ENCODE peak calls at places on chromosomes 12 and 14, in seven cellular contexts. S is right lobe of liver; E is uterus; W is omental fat pad; I is tibial nerve; C is GM10248; M is CD4-positive, alpha-beta T cell. N is an unnamed sample.

GRCh38 chr12:90100619-90101018 is 392.0 kb upstream of the ATP2B1 start:
- DNase-seq in S (no peak), C (no peak), W (no peak), E (no peak), M (no peak), I (no peak), N (no peak)

GRCh38 chr14:92863281-92863680 is 59.7 kb upstream of the CHGA start:
- DNase-seq in W (no peak), I (no peak), C (no peak), E (no peak), M (no peak), S (no peak), N (no peak)

GRCh38 chr14:68824517-68825347 is 31.9 kb upstream of the ZFP36L1 start:
- DNase-seq in M (no peak), S (peak), C (peak), E (peak), I (peak), W (peak), N (peak)

GRCh38 chr12:130702966-130703732 is 12.9 kb downstream of the RIMBP2 start:
- DNase-seq in S (no peak), M (no peak), W (no peak), I (no peak), C (no peak), E (no peak), N (no peak)

GRCh38 chr14:37678916-37679315 is 83.5 kb downstream of the TTC6 start:
- DNase-seq in C (no peak), E (no peak), S (no peak), I (no peak), W (no peak), M (no peak), N (no peak)

GRCh38 chr12:94551810-94552209 is 92.1 kb upstream of the CEP83 start:
- DNase-seq in M (no peak), E (no peak), S (no peak), W (no peak), C (no peak), I (no peak), N (no peak)

GRCh38 chr14:73850940-73851339 is 691 bp upstream of the PTGR2 start:
- DNase-seq in S (no peak), C (no peak), W (no peak), M (no peak), I (no peak), E (no peak), N (no peak)

GRCh38 chr12:13165578-13166120 is 30.9 kb upstream of the EMP1 start:
- DNase-seq in I (peak), W (peak), M (peak), E (peak), C (no peak), S (peak), N (no peak)

GRCh38 chr14:93269341-93270068 is 62.4 kb downstream of the UBR7 start:
- DNase-seq in S (no peak), I (no peak), C (no peak), M (no peak), E (no peak), W (no peak), N (no peak)

GRCh38 chr14:93527076-93527692 is 96.4 kb downstream of the UNC79 start:
- DNase-seq in S (no peak), W (no peak), E (no peak), M (no peak), C (no peak), I (no peak), N (no peak)

GRCh38 chr14:106662947-106663346 is 1136.6 kb downstream of the TMEM121 start:
- DNase-seq in M (no peak), I (no peak), E (no peak), C (no peak), W (no peak), S (no peak), N (no peak)

GRCh38 chr14:28704153-28704552 is 62.4 kb upstream of the FOXG1 start:
- DNase-seq in I (no peak), E (no peak), M (no peak), S (no peak), C (no peak), W (no peak), N (no peak)

GRCh38 chr14:80381964-80382363 is 170.7 kb upstream of the DIO2 start:
- DNase-seq in W (no peak), I (no peak), S (no peak), C (no peak), E (no peak), M (no peak), N (no peak)

GRCh38 chr14:75418779-75419768 is 8.7 kb upstream of the JDP2 start:
- DNase-seq in I (no peak), E (no peak), S (no peak), C (peak), M (no peak), W (no peak), N (no peak)

GRCh38 chr14:75709207-75709812 is 48.3 kb downstream of the TTLL5 start:
- DNase-seq in S (peak), E (peak), I (peak), C (peak), W (peak), M (peak), N (peak)

GRCh38 chr12:113098428-113099028 is 37.0 kb downstream of the RASAL1 start:
- DNase-seq in W (peak), M (peak), S (peak), E (peak), C (peak), I (peak), N (peak)

GRCh38 chr14:66782853-66783252 is 274.9 kb downstream of the GPHN start:
- DNase-seq in W (no peak), C (no peak), S (no peak), I (no peak), E (no peak), M (no peak), N (no peak)

GRCh38 chr12:22626429-22626828 is 1.5 kb downstream of the ETNK1 start:
- DNase-seq in W (no peak), E (no peak), M (no peak), C (peak), S (no peak), I (no peak), N (no peak)

GRCh38 chr12:49347307-49348237 is 884 bp downstream of the DNAJC22 start:
- DNase-seq in S (peak), E (peak), W (no peak), C (peak), M (peak), I (peak), N (peak)

GRCh38 chr12:52522346-52523011 is 2.3 kb upstream of the KRT5 start:
- DNase-seq in S (no peak), E (no peak), C (no peak), M (no peak), W (no peak), I (no peak), N (peak)

GRCh38 chr14:21093769-21094681 is 4.4 kb downstream of the ZNF219 start:
- DNase-seq in E (peak), M (no peak), S (no peak), W (no peak), I (no peak), C (no peak), N (no peak)

GRCh38 chr12:67957383-67957782 is 31.9 kb upstream of the IFNG-AS1 start:
- DNase-seq in W (no peak), I (no peak), C (no peak), S (no peak), E (no peak), M (no peak), N (no peak)

GRCh38 chr14:67618617-67619063 is 1.1 kb upstream of the ARG2 start:
- DNase-seq in I (peak), E (peak), S (no peak), M (no peak), C (peak), W (no peak), N (no peak)

GRCh38 chr14:24398298-24398942 is 383 bp upstream of the NYNRIN start:
- DNase-seq in S (no peak), W (no peak), I (no peak), M (no peak), E (peak), C (no peak), N (no peak)

GRCh38 chr12:124543591-124544310 is 23.7 kb downstream of the NCOR2 start:
- DNase-seq in C (no peak), S (no peak), I (no peak), M (no peak), W (no peak), E (no peak), N (no peak)

GRCh38 chr14:55572578-55572977 is 7.4 kb upstream of the KTN1 start:
- DNase-seq in C (no peak), E (no peak), S (no peak), W (no peak), I (no peak), M (no peak), N (no peak)

GRCh38 chr14:39442293-39442692 is 10.1 kb upstream of the FBXO33 start:
- DNase-seq in W (no peak), E (no peak), C (no peak), M (no peak), I (no peak), S (no peak), N (no peak)

GRCh38 chr14:65585216-65585615 is 172.7 kb downstream of the FUT8 start:
- DNase-seq in S (no peak), C (no peak), M (no peak), E (no peak), W (no peak), I (no peak), N (no peak)

GRCh38 chr14:35949933-35950332 is 123.8 kb downstream of the BRMS1L start:
- DNase-seq in C (no peak), S (no peak), E (no peak), I (no peak), M (no peak), W (no peak), N (no peak)

GRCh38 chr14:47389520-47389919 is 285.9 kb downstream of the MDGA2 start:
- DNase-seq in I (no peak), M (no peak), C (no peak), W (no peak), E (no peak), S (no peak), N (no peak)

GRCh38 chr12:40078201-40078730 is 27.6 kb downstream of the SLC2A13 start:
- DNase-seq in E (no peak), S (no peak), W (no peak), M (no peak), I (no peak), C (no peak), N (no peak)

DNA sequence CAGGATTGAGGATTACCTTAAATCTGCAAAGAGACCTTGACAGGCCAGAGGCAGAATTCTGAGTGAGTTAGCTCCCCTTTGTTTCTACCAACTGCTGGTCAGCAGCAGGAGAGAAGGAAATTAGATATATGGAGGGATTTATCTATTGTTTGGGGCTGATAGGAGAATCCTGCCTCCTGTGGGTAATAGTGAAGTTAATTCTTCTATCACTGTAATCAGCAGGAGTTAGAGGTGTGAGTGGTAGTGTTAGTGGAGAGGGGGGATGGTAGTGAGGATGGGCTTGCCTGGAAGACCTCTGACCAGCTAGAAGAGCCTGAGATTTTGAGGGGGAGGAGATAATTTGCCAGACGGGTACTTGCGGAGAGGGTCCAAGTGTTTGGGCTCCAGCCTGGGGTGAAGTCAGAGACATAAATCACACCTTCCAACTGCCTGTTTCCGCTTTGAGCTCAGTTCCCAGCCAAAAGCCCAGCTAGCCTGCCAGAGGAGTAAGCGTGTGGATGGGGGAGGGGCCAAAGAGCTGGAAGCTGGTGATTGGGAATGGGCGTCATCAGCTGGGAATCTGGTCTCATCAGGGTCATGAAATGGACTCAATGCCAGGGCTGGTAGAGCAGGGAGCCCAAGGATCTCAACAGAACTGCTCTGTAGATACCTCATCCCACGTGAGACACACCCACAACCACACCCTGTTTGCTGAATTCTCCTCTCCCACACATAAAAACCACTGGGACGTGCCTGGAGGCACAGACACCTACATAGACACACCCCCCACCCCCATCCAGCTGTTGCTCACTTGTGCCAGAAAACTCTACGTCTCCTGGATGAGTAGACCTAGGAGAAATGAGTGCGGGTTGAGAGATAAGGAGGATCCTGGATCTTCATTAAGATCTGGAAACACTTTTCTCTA is 13.1 kb upstream of the ITGA5 start:
- DNase-seq in E (peak), I (no peak), W (peak), S (peak), M (no peak), C (no peak), N (no peak)
- TF ChIP-seq CTCF in E (no peak), I (no peak), W (no peak), S (no peak), M (no peak), C (no peak), N (no peak)

GRCh38 chr14:99036594-99037293 is 235.3 kb downstream of the BCL11B start:
- DNase-seq in M (no peak), S (no peak), I (peak), E (no peak), W (no peak), C (no peak), N (no peak)
- TF ChIP-seq CTCF in M (no peak), S (no peak), I (no peak), E (no peak), W (no peak), C (no peak), N (no peak)

GRCh38 chr14:49621114-49621881 is 699 bp downstream of the MGAT2 start:
- DNase-seq in C (peak), I (peak), S (peak), M (peak), W (no peak), E (peak), N (peak)

GRCh38 chr14:49617846-49618519 is 2.4 kb downstream of the RPL36AL start:
- DNase-seq in I (no peak), E (no peak), M (no peak), C (no peak), S (no peak), W (no peak), N (no peak)

GRCh38 chr14:49619730-49620129 is 696 bp downstream of the RPL36AL start:
- DNase-seq in C (no peak), W (no peak), I (no peak), M (no peak), S (no peak), E (no peak), N (no peak)

GRCh38 chr14:49622022-49622607 is 1.5 kb downstream of the MGAT2 start:
- DNase-seq in E (no peak), C (no peak), M (no peak), S (no peak), W (no peak), I (no peak), N (no peak)

DNA sequence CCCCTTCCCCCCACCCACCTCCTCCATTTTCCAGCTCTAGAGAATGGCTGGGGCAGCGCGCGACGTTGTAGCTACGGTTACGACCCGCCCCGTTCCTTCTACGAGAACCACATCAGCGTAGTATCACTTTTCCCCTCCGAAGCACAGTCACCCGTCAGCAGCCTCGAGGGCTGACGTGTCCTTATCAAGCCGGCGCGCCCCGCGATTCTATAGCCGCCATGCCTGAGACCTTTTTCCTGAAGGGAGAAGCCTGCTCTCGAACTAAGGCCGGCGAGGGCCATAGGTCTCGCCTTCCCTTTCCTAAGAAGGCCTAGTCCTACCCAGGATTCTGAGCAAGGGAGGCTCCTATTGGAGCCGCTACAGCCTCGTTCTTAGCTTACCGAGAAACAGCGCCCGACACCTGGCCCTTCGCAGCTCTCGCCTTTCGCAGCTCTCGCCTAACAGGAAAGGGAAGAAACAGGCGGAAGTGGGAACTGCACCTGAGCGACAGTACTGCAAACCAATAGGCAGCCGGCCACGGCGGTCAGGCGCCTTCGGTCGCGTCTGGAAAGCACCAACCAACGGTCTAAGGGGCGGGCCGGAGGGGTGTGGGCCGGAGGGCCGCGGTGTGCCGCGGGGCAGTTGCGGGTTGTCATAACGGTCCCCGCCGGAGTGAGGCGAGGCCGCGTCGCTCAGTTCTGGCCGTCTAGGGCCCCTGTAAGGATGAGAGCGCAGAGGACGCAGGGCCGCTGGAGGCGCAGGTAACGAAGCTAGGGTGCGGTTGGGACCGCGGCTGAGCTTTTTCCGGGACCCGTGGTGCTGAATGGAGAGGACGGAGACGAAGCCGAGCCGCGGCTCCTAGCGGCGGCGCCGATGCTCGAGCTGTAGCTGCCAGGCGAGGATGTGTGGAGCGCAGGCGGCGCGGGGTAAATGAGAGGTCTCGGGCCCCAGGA is at the start of the genes MGAT2 and RPL36AL:
- DNase-seq in M (peak), W (peak), E (peak), C (peak), I (peak), S (peak), N (peak)
- TF ChIP-seq CTCF in M (peak), W (no peak), E (no peak), C (peak), I (peak), S (peak), N (peak)

GRCh38 chr14:88823968-88824313 is 510 bp upstream of the TTC8 start:
- DNase-seq in M (no peak), E (no peak), C (no peak), I (no peak), S (no peak), W (no peak), N (no peak)
- TF ChIP-seq CTCF in M (no peak), E (no peak), C (no peak), I (no peak), S (no peak), W (no peak), N (no peak)